ENCODE peak calls at places on chromosome 2, in seven cellular contexts. One of them, this sample, is unnamed.

GRCh38 chr2:5690231-5690630 is 2.0 kb upstream of the SOX11 start:
- DNase-seq in pancreas: no peak
- DNase-seq in Karpas-422: no peak
- DNase-seq in transverse colon: no peak
- DNase-seq in psoas muscle: no peak
- DNase-seq in SK-N-SH: no peak
- DNase-seq in aorta: no peak
- DNase-seq in this sample: no peak

GRCh38 chr2:26394694-26395093 is 7.0 kb upstream of the DRC1 start:
- DNase-seq in pancreas: no peak
- DNase-seq in Karpas-422: no peak
- DNase-seq in transverse colon: no peak
- DNase-seq in psoas muscle: no peak
- DNase-seq in SK-N-SH: no peak
- DNase-seq in aorta: no peak
- DNase-seq in this sample: no peak

GRCh38 chr2:23489471-23490400 is 104.8 kb downstream of the KLHL29 start:
- DNase-seq in pancreas: no peak
- DNase-seq in Karpas-422: peak
- DNase-seq in transverse colon: no peak
- DNase-seq in psoas muscle: no peak
- DNase-seq in SK-N-SH: no peak
- DNase-seq in aorta: no peak
- DNase-seq in this sample: no peak

GRCh38 chr2:145851730-145852129 is 1331.8 kb upstream of the ZEB2 start:
- DNase-seq in pancreas: no peak
- DNase-seq in Karpas-422: no peak
- DNase-seq in transverse colon: no peak
- DNase-seq in psoas muscle: no peak
- DNase-seq in SK-N-SH: no peak
- DNase-seq in aorta: no peak
- DNase-seq in this sample: no peak

GRCh38 chr2:201358684-201359083 is 1.5 kb upstream of the FLACC1 start:
- DNase-seq in pancreas: no peak
- DNase-seq in Karpas-422: no peak
- DNase-seq in transverse colon: no peak
- DNase-seq in psoas muscle: no peak
- DNase-seq in SK-N-SH: no peak
- DNase-seq in aorta: no peak
- DNase-seq in this sample: no peak

GRCh38 chr2:159742846-159743245 is 30.5 kb downstream of the MARCHF7 start:
- DNase-seq in pancreas: no peak
- DNase-seq in Karpas-422: no peak
- DNase-seq in transverse colon: no peak
- DNase-seq in psoas muscle: no peak
- DNase-seq in SK-N-SH: no peak
- DNase-seq in aorta: no peak
- DNase-seq in this sample: no peak

GRCh38 chr2:241501099-241501541 is 7.3 kb downstream of the STK25 start:
- DNase-seq in pancreas: no peak
- DNase-seq in Karpas-422: no peak
- DNase-seq in transverse colon: no peak
- DNase-seq in psoas muscle: no peak
- DNase-seq in SK-N-SH: peak
- DNase-seq in aorta: peak
- DNase-seq in this sample: no peak

GRCh38 chr2:84283496-84283895 is 175.6 kb downstream of the SUCLG1 start:
- DNase-seq in pancreas: no peak
- DNase-seq in Karpas-422: no peak
- DNase-seq in transverse colon: no peak
- DNase-seq in psoas muscle: no peak
- DNase-seq in SK-N-SH: no peak
- DNase-seq in aorta: no peak
- DNase-seq in this sample: no peak

GRCh38 chr2:29902356-29902755 is 19.0 kb downstream of the ALK start:
- DNase-seq in pancreas: no peak
- DNase-seq in Karpas-422: no peak
- DNase-seq in transverse colon: no peak
- DNase-seq in psoas muscle: no peak
- DNase-seq in SK-N-SH: no peak
- DNase-seq in aorta: no peak
- DNase-seq in this sample: no peak

GRCh38 chr2:10584242-10584753 is 105.5 kb downstream of the NOL10 start:
- DNase-seq in pancreas: no peak
- DNase-seq in Karpas-422: no peak
- DNase-seq in transverse colon: no peak
- DNase-seq in psoas muscle: no peak
- DNase-seq in SK-N-SH: no peak
- DNase-seq in aorta: no peak
- DNase-seq in this sample: no peak

DNA sequence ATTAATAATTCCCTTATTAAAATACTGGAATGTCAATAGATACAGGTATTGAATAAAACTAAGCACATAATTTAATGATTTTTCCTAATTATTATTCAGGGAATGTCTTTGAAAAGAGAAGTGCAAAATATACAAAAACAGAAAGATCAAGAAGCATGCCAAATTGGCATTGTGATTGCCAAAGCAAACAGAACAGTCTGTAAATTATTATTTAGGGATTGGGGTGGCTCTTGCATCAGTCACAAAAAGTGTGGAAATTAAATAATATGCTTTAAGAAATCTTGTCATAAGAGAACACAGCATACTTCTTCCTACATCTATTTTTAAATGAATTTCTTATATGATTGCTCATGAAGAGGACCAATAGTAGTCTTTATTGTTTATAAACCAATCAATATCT is 1211.9 kb downstream of the DPP10 start:
- DNase-seq in pancreas: no peak
- DNase-seq in Karpas-422: no peak
- DNase-seq in transverse colon: no peak
- DNase-seq in psoas muscle: no peak
- DNase-seq in SK-N-SH: no peak
- DNase-seq in aorta: no peak
- DNase-seq in this sample: no peak
- H3K4me3 ChIP-seq in pancreas: no peak
- H3K4me3 ChIP-seq in Karpas-422: no peak
- H3K4me3 ChIP-seq in transverse colon: no peak
- H3K4me3 ChIP-seq in psoas muscle: no peak
- H3K4me3 ChIP-seq in SK-N-SH: no peak
- H3K4me3 ChIP-seq in aorta: no peak
- H3K4me3 ChIP-seq in this sample: no peak

GRCh38 chr2:54454922-54455583 is 1.1 kb upstream of the SPTBN1 start:
- DNase-seq in pancreas: peak
- DNase-seq in Karpas-422: no peak
- DNase-seq in transverse colon: no peak
- DNase-seq in psoas muscle: no peak
- DNase-seq in SK-N-SH: peak
- DNase-seq in aorta: peak
- DNase-seq in this sample: peak

GRCh38 chr2:54455584-54456525 is at the start of gene SPTBN1:
- DNase-seq in pancreas: peak
- DNase-seq in Karpas-422: peak
- DNase-seq in transverse colon: peak
- DNase-seq in psoas muscle: peak
- DNase-seq in SK-N-SH: peak
- DNase-seq in aorta: peak
- DNase-seq in this sample: peak

GRCh38 chr2:54457326-54458023 is 1.3 kb downstream of the SPTBN1 start:
- DNase-seq in pancreas: no peak
- DNase-seq in Karpas-422: peak
- DNase-seq in transverse colon: no peak
- DNase-seq in psoas muscle: peak
- DNase-seq in SK-N-SH: peak
- DNase-seq in aorta: no peak
- DNase-seq in this sample: peak

GRCh38 chr2:54456526-54457325 is 599 bp downstream of the SPTBN1 start:
- DNase-seq in pancreas: peak
- DNase-seq in Karpas-422: peak
- DNase-seq in transverse colon: peak
- DNase-seq in psoas muscle: peak
- DNase-seq in SK-N-SH: peak
- DNase-seq in aorta: no peak
- DNase-seq in this sample: peak

DNA sequence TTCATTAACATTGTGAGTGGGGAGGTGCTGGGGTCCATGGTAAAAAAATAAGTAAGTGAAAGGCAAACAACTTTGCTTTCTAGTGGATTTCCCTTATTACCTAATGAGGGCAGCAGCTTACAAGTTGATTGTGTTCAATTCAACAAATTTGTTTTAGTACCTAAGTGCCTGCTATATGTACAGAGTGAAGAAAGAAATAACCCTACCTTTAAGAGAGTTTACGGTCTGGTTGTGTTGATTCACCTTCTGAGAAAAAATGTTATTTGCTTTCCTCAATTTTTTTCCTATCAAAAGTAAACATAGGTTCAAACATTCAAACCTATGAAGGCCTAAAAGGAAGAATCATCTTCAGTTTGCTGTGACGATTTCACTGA is 1.6 kb upstream of the SPTBN1 start:
- DNase-seq in pancreas: no peak
- DNase-seq in Karpas-422: no peak
- DNase-seq in transverse colon: no peak
- DNase-seq in psoas muscle: no peak
- DNase-seq in SK-N-SH: no peak
- DNase-seq in aorta: no peak
- DNase-seq in this sample: no peak
- H3K27ac ChIP-seq in pancreas: no peak
- H3K27ac ChIP-seq in Karpas-422: no peak
- H3K27ac ChIP-seq in transverse colon: no peak
- H3K27ac ChIP-seq in psoas muscle: peak
- H3K27ac ChIP-seq in SK-N-SH: no peak
- H3K27ac ChIP-seq in aorta: no peak
- H3K27ac ChIP-seq in this sample: no peak

DNA sequence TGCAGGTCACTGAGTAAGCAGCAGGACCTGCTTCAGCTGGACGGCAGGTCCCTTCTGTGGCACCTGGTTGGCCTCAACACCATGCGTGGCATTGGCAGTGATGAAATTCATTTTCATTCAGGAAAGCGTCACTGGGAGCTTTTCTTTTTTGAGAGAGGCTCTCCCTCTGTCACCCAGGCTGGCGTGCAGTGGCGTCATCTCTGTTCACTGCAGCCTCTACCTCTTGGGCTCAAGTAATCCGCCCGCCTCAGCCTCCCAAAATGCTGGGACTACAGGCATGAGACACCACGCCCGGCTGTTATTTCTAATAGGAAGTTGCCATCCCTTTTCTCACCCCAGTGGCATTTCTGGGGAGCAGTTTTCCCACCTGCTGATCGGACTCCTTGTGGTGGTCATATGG is 39.3 kb downstream of the NCK2 start:
- DNase-seq in pancreas: no peak
- DNase-seq in Karpas-422: no peak
- DNase-seq in transverse colon: no peak
- DNase-seq in psoas muscle: no peak
- DNase-seq in SK-N-SH: no peak
- DNase-seq in aorta: peak
- DNase-seq in this sample: no peak
- H3K4me3 ChIP-seq in pancreas: no peak
- H3K4me3 ChIP-seq in Karpas-422: no peak
- H3K4me3 ChIP-seq in transverse colon: no peak
- H3K4me3 ChIP-seq in psoas muscle: no peak
- H3K4me3 ChIP-seq in SK-N-SH: no peak
- H3K4me3 ChIP-seq in aorta: no peak
- H3K4me3 ChIP-seq in this sample: no peak

DNA sequence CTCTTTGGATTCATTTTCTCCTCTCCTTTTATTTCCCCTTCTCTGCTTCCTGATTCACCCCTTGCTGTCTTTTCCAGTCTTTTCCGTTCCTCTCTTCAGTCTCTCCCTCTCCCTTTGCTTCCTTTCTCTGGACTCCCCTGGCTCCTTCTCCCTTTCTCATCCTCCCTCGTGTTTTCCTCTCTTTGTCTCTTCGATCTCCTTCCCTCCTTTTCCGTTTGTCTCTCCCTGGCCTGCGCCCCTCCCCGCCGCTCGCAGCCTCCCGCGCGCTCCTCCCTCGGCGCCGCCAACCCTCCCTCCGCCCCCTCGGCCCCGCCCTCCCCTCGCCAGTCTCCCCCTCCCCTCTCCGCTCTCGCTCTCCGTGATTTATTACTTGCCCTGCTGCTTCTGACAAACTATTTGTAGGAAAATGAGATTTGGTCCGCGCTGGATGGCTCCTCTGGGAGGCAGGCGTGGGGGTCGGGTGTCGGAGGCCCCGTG is 46.0 kb upstream of the PAX8 start:
- DNase-seq in pancreas: peak
- DNase-seq in Karpas-422: no peak
- DNase-seq in transverse colon: peak
- DNase-seq in psoas muscle: peak
- DNase-seq in SK-N-SH: peak
- DNase-seq in aorta: peak
- DNase-seq in this sample: peak
- H3K27ac ChIP-seq in pancreas: no peak
- H3K27ac ChIP-seq in Karpas-422: no peak
- H3K27ac ChIP-seq in transverse colon: peak
- H3K27ac ChIP-seq in psoas muscle: no peak
- H3K27ac ChIP-seq in SK-N-SH: no peak
- H3K27ac ChIP-seq in aorta: no peak
- H3K27ac ChIP-seq in this sample: no peak

DNA sequence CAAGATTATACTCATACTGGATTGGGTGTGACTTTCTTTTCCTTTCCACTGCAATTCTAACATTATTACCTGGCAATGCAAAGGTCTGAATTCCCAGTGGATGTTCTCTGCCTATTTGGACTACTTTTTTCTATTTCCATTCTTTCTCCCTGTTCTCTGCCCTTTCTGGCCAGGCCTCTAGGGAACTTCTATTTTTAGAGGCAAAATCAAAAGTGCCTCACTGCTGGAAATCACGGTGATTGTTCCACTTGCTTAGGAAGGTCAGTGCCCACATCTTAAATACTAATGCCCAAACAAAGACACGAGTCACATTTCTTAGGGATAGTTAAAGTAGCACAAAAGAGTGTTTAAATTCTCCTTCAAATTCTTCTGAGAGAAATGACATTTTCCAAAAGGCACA is 34.9 kb downstream of the ST6GAL2 start:
- DNase-seq in pancreas: no peak
- DNase-seq in Karpas-422: no peak
- DNase-seq in transverse colon: no peak
- DNase-seq in psoas muscle: no peak
- DNase-seq in SK-N-SH: no peak
- DNase-seq in aorta: no peak
- DNase-seq in this sample: no peak
- H3K4me3 ChIP-seq in pancreas: no peak
- H3K4me3 ChIP-seq in Karpas-422: no peak
- H3K4me3 ChIP-seq in transverse colon: no peak
- H3K4me3 ChIP-seq in psoas muscle: no peak
- H3K4me3 ChIP-seq in SK-N-SH: no peak
- H3K4me3 ChIP-seq in aorta: no peak
- H3K4me3 ChIP-seq in this sample: no peak